ENCODE peak calls at places on chromosomes 7 and 10, in five cellular contexts. L is BE2C, D is pancreas, F is HCT116, P is IMR-90. U is an unnamed sample.

GRCh38 chr7:47439181-47439667 is 142.7 kb downstream of the TNS3 start:
- DNase-seq in L (no peak), D (no peak), F (no peak), P (no peak), U (no peak)

GRCh38 chr7:138656952-138657351 is 44.2 kb downstream of the SVOPL start:
- DNase-seq in L (no peak), D (no peak), F (no peak), P (no peak), U (no peak)

GRCh38 chr10:51272580-51272979 is 198.3 kb downstream of the PRKG1 start:
- DNase-seq in L (no peak), D (no peak), F (no peak), P (no peak), U (no peak)

GRCh38 chr7:120645976-120646375 is 212.0 kb downstream of the TSPAN12 start:
- DNase-seq in L (no peak), D (no peak), F (no peak), P (no peak), U (no peak)

GRCh38 chr7:372546-372938 is 82.6 kb downstream of the FOXL3 start:
- DNase-seq in L (peak; percentile 3), D (no peak), F (no peak), P (no peak), U (no peak)

GRCh38 chr7:2044311-2044882 is 188.3 kb downstream of the MAD1L1 start:
- DNase-seq in L (peak; percentile 1), D (peak; percentile 8), F (no peak), P (no peak), U (no peak)

GRCh38 chr10:92387289-92387940 is 96.4 kb downstream of the MARCHF5 start:
- DNase-seq in L (peak; percentile 24), D (peak; percentile 58), F (peak; percentile 62), P (peak; percentile 75), U (no peak)

GRCh38 chr10:67225226-67225625 is 299.4 kb downstream of the LRRTM3 start:
- DNase-seq in L (no peak), D (no peak), F (no peak), P (no peak), U (no peak)

GRCh38 chr7:88357295-88357694 is 50.6 kb upstream of the STEAP4 start:
- DNase-seq in L (no peak), D (no peak), F (no peak), P (no peak), U (no peak)

GRCh38 chr10:7590271-7590670 is 76.5 kb downstream of the ITIH5 start:
- DNase-seq in L (no peak), D (no peak), F (no peak), P (no peak), U (no peak)

GRCh38 chr10:71090801-71091200 is 121.6 kb upstream of the UNC5B start:
- DNase-seq in L (no peak), D (no peak), F (no peak), P (no peak), U (no peak)

GRCh38 chr10:108037061-108037460 is 872.6 kb upstream of the SORCS1 start:
- DNase-seq in L (no peak), D (no peak), F (no peak), P (no peak), U (no peak)

GRCh38 chr7:10121641-10122040 is 852.0 kb upstream of the PHF14 start:
- DNase-seq in L (peak; percentile 16), D (no peak), F (no peak), P (no peak), U (no peak)

GRCh38 chr10:132548869-132549268 is 11.3 kb downstream of the INPP5A start:
- DNase-seq in L (no peak), D (no peak), F (no peak), P (no peak), U (no peak)

GRCh38 chr10:14329609-14330246 is 996 bp downstream of the FRMD4A start:
- DNase-seq in L (no peak), D (no peak), F (no peak), P (peak; percentile 0), U (no peak)

GRCh38 chr10:73501651-73502050 is 5.8 kb upstream of the PPP3CB start:
- DNase-seq in L (no peak), D (no peak), F (no peak), P (peak; percentile 20), U (no peak)

GRCh38 chr10:104931723-104932122 is 290.6 kb downstream of the SORCS3 start:
- DNase-seq in L (no peak), D (no peak), F (no peak), P (no peak), U (no peak)

GRCh38 chr10:22810643-22811254 is 96.4 kb upstream of the PIP4K2A start:
- DNase-seq in L (no peak), D (no peak), F (no peak), P (no peak), U (no peak)

GRCh38 chr7:44307301-44307900 is 18.0 kb downstream of the CAMK2B start:
- DNase-seq in L (peak; percentile 49), D (no peak), F (peak; percentile 43), P (peak; percentile 19), U (peak; percentile 2)

GRCh38 chr10:133394801-133395221 is 854 bp downstream of the MTG1 start:
- DNase-seq in L (no peak), D (peak; percentile 24), F (no peak), P (no peak), U (no peak)

GRCh38 chr7:131015131-131015954 is 281.3 kb upstream of the KLF14 start:
- DNase-seq in L (no peak), D (no peak), F (peak; percentile 90), P (peak; percentile 73), U (no peak)

GRCh38 chr10:52226448-52226847 is 87.6 kb upstream of the DKK1 start:
- DNase-seq in L (no peak), D (no peak), F (no peak), P (peak; percentile 79), U (no peak)

GRCh38 chr10:72081210-72081609 is 7.1 kb downstream of the SPOCK2 start:
- DNase-seq in L (no peak), D (no peak), F (no peak), P (no peak), U (no peak)

GRCh38 chr10:32171213-32171612 is 115.0 kb upstream of the KIF5B start:
- DNase-seq in L (no peak), D (peak; percentile 68), F (no peak), P (no peak), U (no peak)

GRCh38 chr7:104106106-104106505 is 101.7 kb downstream of the ORC5 start:
- DNase-seq in L (no peak), D (no peak), F (no peak), P (peak; percentile 50), U (no peak)

GRCh38 chr10:119079572-119080520 is 771 bp downstream of the EIF3A start:
- DNase-seq in L (peak; percentile 66), D (peak; percentile 79), F (peak; percentile 43), P (peak; percentile 75), U (no peak)

GRCh38 chr10:68301790-68302502 is 29.9 kb upstream of the HNRNPH3 start:
- DNase-seq in L (no peak), D (no peak), F (peak; percentile 49), P (peak; percentile 75), U (no peak)

GRCh38 chr10:21020545-21020944 is 123.4 kb upstream of the NEBL start:
- DNase-seq in L (peak; percentile 67), D (no peak), F (peak; percentile 19), P (no peak), U (no peak)

GRCh38 chr10:110857265-110858158 is 14.2 kb upstream of the PDCD4 start:
- DNase-seq in L (peak; percentile 78), D (peak; percentile 86), F (no peak), P (peak; percentile 84), U (no peak)

GRCh38 chr7:30969604-30969970 is 5.8 kb downstream of the GHRHR start:
- DNase-seq in L (no peak), D (no peak), F (no peak), P (no peak), U (no peak)

GRCh38 chr10:47297796-47298540 is 2.0 kb upstream of the GDF10 start:
- DNase-seq in L (no peak), D (no peak), F (no peak), P (no peak), U (no peak)

GRCh38 chr10:86497621-86498020 is 24.0 kb downstream of the WAPL start:
- DNase-seq in L (no peak), D (no peak), F (no peak), P (no peak), U (no peak)

GRCh38 chr10:121860810-121861209 is 67.0 kb downstream of the ATE1 start:
- DNase-seq in L (no peak), D (no peak), F (no peak), P (no peak), U (no peak)

GRCh38 chr10:70513848-70514309 is 35.3 kb downstream of the PALD1 start:
- DNase-seq in L (no peak), D (no peak), F (no peak), P (no peak), U (peak; percentile 54)

GRCh38 chr10:43901302-43901701 is 252.6 kb upstream of the ZNF32 start:
- DNase-seq in L (no peak), D (no peak), F (no peak), P (peak; percentile 46), U (no peak)
- TF ChIP-seq CTCF in L (peak; percentile 22), D (no peak), F (no peak), P (peak; percentile 28), U (no peak)

GRCh38 chr10:95289921-95290421 is 832 bp downstream of the PDLIM1 start:
- DNase-seq in L (no peak), D (no peak), F (no peak), P (no peak), U (no peak)
- TF ChIP-seq CTCF in L (no peak), D (no peak), F (no peak), P (no peak), U (no peak)

GRCh38 chr10:102344067-102344466 is 51.4 kb upstream of the NFKB2 start:
- DNase-seq in L (no peak), D (no peak), F (no peak), P (peak; percentile 56), U (no peak)

GRCh38 chr10:102342958-102343357 is 52.5 kb upstream of the NFKB2 start:
- DNase-seq in L (no peak), D (no peak), F (no peak), P (peak; percentile 86), U (no peak)

GRCh38 chr10:102352066-102352715 is 43.3 kb upstream of the NFKB2 start:
- DNase-seq in L (peak; percentile 66), D (peak; percentile 60), F (peak; percentile 53), P (peak; percentile 54), U (peak; percentile 45)

GRCh38 chr10:102342462-102342861 is 53.0 kb upstream of the NFKB2 start:
- DNase-seq in L (no peak), D (no peak), F (no peak), P (peak; percentile 4), U (no peak)

DNA sequence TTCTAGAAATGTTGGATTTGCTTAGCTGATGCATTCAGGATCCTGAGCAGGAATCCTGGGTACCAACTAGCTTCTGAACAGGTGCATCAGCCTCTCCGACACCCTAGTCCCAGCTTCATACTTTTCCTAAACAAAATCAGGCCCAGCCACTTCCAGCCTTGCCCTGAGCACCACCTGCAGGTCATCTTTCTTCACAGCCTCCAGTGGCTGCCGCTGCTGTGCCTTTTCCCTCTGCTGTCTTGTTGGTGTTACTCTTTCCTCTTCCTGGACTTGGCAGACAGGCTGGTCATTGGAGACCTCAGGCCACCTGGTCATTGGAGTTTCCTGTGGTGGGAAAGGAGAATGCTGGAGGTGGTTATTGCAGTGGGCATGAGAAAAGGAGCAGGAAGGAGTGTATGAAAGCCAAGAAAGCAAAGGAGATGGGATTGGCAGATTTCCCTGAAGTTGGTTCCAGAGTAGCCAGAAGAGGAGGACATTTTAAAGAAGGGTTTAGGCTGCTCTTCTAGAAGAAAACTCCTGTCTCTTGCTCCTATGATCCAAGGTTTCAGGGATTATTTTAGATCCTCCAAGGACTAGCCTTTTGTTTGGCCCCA is 48.2 kb upstream of the NFKB2 start:
- DNase-seq in L (peak; percentile 43), D (peak; percentile 33), F (peak; percentile 68), P (peak; percentile 38), U (no peak)
- TF ChIP-seq CTCF in L (peak; percentile 69), D (peak; percentile 17), F (peak; percentile 96), P (peak; percentile 62), U (no peak)

GRCh38 chr7:69211739-69212138 is 386.5 kb upstream of the AUTS2 start:
- DNase-seq in L (peak; percentile 7), D (no peak), F (no peak), P (no peak), U (no peak)
- TF ChIP-seq CTCF in L (peak; percentile 38), D (no peak), F (no peak), P (no peak), U (no peak)

U was measured in activated B cell treated with CpG ODN at 0.5 μM for 24 hours.